ENCODE peak calls at places on chromosomes 11 and 22, in five cellular contexts. Y, X, Z, T and F are unnamed samples.

GRCh38 chr11:18696638-18697225 is 1.8 kb upstream of the TMEM86A start:
- DNase-seq in Y (no peak), T (no peak), Z (no peak), X (no peak), F (no peak)

GRCh38 chr11:120511804-120512726 is 517 bp downstream of the GRIK4 start:
- DNase-seq in Z (no peak), X (no peak), T (no peak), Y (no peak), F (peak; percentile 74)

GRCh38 chr11:9341638-9342137 is 27.3 kb upstream of the TMEM41B start:
- DNase-seq in Y (no peak), X (no peak), Z (no peak), T (no peak), F (no peak)

GRCh38 chr11:58395581-58395980 is 11.1 kb downstream of the OR5B3 start:
- DNase-seq in T (no peak), X (no peak), Z (no peak), Y (no peak), F (no peak)

GRCh38 chr11:13680501-13681264 is 12.2 kb downstream of the FAR1 start:
- DNase-seq in X (peak; percentile 74), Z (peak; percentile 4), T (no peak), Y (no peak), F (no peak)

GRCh38 chr11:122159173-122159701 is 43.2 kb upstream of the BLID start:
- DNase-seq in Y (no peak), X (no peak), T (no peak), Z (no peak), F (no peak)

GRCh38 chr11:70760416-70761020 is 362.2 kb downstream of the CTTN start:
- DNase-seq in Z (no peak), X (no peak), T (no peak), Y (no peak), F (no peak)

GRCh38 chr11:71198141-71198822 is 54.1 kb downstream of the SHANK2 start:
- DNase-seq in Y (no peak), X (no peak), T (no peak), Z (no peak), F (no peak)

GRCh38 chr11:36391062-36391461 is 95.0 kb downstream of the PRR5L start:
- DNase-seq in Z (no peak), Y (no peak), X (peak; percentile 67), T (no peak), F (no peak)

GRCh38 chr11:47056261-47056915 is 119.8 kb downstream of the CSTPP1 start:
- DNase-seq in Y (no peak), X (no peak), T (no peak), Z (peak; percentile 84), F (no peak)

GRCh38 chr11:120079750-120080610 is 57.9 kb downstream of the TRIM29 start:
- DNase-seq in Y (no peak), Z (peak; percentile 21), X (no peak), T (no peak), F (no peak)

GRCh38 chr11:69637956-69638871 is 2.7 kb upstream of the CCND1 start:
- DNase-seq in T (no peak), Z (no peak), X (peak; percentile 18), Y (no peak), F (no peak)

GRCh38 chr11:118530180-118530682 is 761 bp upstream of the TMEM25 start:
- DNase-seq in Z (no peak), Y (no peak), T (no peak), X (no peak), F (no peak)

GRCh38 chr11:115869131-115869530 is 364.9 kb upstream of the CADM1 start:
- DNase-seq in Z (no peak), T (no peak), X (no peak), Y (no peak), F (no peak)

GRCh38 chr11:44207292-44207691 is 102.6 kb downstream of the ALX4 start:
- DNase-seq in T (no peak), Y (no peak), X (no peak), Z (no peak), F (no peak)

GRCh38 chr11:112665291-112665690 is 295.9 kb upstream of the NCAM1 start:
- DNase-seq in Z (no peak), X (no peak), Y (peak; percentile 45), T (no peak), F (no peak)

GRCh38 chr11:72081184-72081644 is 564 bp downstream of the LRRC51 start:
- DNase-seq in T (no peak), Z (no peak), Y (no peak), X (no peak), F (no peak)

GRCh38 chr11:9852465-9852864 is 188.6 kb downstream of the SWAP70 start:
- DNase-seq in T (no peak), X (no peak), Z (no peak), Y (no peak), F (no peak)

GRCh38 chr22:46256358-46256958 is 6.4 kb upstream of the CDPF1 start:
- DNase-seq in Z (peak; percentile 36), Y (no peak), X (no peak), T (no peak), F (no peak)

GRCh38 chr22:35380537-35381423 is at the start of gene HMOX1:
- DNase-seq in Y (peak; percentile 98), T (peak; percentile 78), X (peak; percentile 78), Z (no peak), F (peak; percentile 95)

GRCh38 chr22:17692841-17693240 is 54.3 kb downstream of the BCL2L13 start:
- DNase-seq in X (no peak), T (no peak), Z (no peak), Y (no peak), F (no peak)

GRCh38 chr11:19666951-19667350 is 45.7 kb upstream of the NAV2 start:
- DNase-seq in T (no peak), Z (no peak), Y (no peak), X (no peak), F (no peak)

GRCh38 chr22:42711895-42712837 is 8.5 kb downstream of the A4GALT start:
- DNase-seq in Y (no peak), Z (no peak), X (no peak), T (no peak), F (no peak)

GRCh38 chr11:93038521-93038920 is 69.1 kb downstream of the MTNR1B start:
- DNase-seq in T (no peak), X (no peak), Y (no peak), Z (no peak), F (no peak)

GRCh38 chr11:8110396-8110795 is 29.4 kb downstream of the TUB start:
- DNase-seq in X (no peak), T (no peak), Z (no peak), Y (peak; percentile 47), F (no peak)

GRCh38 chr22:36807627-36808026 is 9.2 kb downstream of the PVALB start:
- DNase-seq in T (no peak), Y (no peak), Z (no peak), X (no peak), F (no peak)

GRCh38 chr11:63906087-63906486 is 10.9 kb downstream of the RCOR2 start:
- DNase-seq in Z (no peak), Y (no peak), X (no peak), T (no peak), F (no peak)

GRCh38 chr11:45264839-45265515 is 21.2 kb downstream of the SYT13 start:
- DNase-seq in Z (peak; percentile 1), X (no peak), T (no peak), Y (no peak), F (no peak)

DNA sequence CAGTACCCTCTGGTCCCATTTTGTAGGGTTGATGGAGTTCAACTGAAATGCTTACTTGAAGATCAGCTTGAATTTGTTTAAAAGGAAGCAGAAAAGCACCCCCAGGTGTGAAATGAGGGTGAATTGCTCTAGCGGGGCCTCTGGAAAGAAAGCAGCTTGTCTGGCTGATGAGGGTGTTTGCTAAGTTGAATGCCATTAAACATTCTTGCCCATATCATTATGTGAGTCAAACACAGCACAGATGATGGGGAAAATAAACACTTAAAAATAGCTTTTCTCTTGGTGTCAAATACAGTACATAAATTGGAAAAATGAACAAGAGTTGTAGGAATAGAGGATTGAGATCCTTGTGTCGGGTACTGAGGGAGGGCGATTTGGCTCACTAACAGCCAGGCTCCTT is 280.2 kb downstream of the RAB38 start:
- DNase-seq in Y (no peak), T (no peak), X (no peak), Z (no peak), F (no peak)
- TF ChIP-seq POLR2AphosphoS5 in Y (no peak), T (no peak), X (no peak), Z (no peak), F (no peak)

GRCh38 chr11:12064136-12064953 is 46.0 kb upstream of the MICAL2 start:
- DNase-seq in Z (no peak), X (peak; percentile 12), Y (no peak), T (no peak), F (peak; percentile 24)

GRCh38 chr11:12064954-12065280 is 45.5 kb upstream of the MICAL2 start:
- DNase-seq in Z (no peak), X (no peak), Y (no peak), T (no peak), F (no peak)

GRCh38 chr11:12066056-12066798 is 44.2 kb upstream of the MICAL2 start:
- DNase-seq in Z (peak; percentile 61), X (no peak), Y (no peak), T (no peak), F (peak; percentile 70)

GRCh38 chr11:12069053-12069676 is 41.2 kb upstream of the MICAL2 start:
- DNase-seq in Y (no peak), Z (peak; percentile 47), T (no peak), X (no peak), F (peak; percentile 54)

GRCh38 chr11:12066799-12067508 is 43.4 kb upstream of the MICAL2 start:
- DNase-seq in Z (no peak), X (peak; percentile 86), T (no peak), Y (no peak), F (peak; percentile 80)
- TF ChIP-seq POLR2AphosphoS5 in Z (no peak), X (peak; percentile 32), T (no peak), Y (peak; percentile 63), F (peak; percentile 30)

GRCh38 chr11:37718431-37718999 is 1120.5 kb upstream of the RAG2 start:
- DNase-seq in Y (no peak), T (no peak), X (no peak), Z (no peak), F (no peak)
- TF ChIP-seq POLR2AphosphoS5 in Y (no peak), T (no peak), X (no peak), Z (no peak), F (no peak)

DNA sequence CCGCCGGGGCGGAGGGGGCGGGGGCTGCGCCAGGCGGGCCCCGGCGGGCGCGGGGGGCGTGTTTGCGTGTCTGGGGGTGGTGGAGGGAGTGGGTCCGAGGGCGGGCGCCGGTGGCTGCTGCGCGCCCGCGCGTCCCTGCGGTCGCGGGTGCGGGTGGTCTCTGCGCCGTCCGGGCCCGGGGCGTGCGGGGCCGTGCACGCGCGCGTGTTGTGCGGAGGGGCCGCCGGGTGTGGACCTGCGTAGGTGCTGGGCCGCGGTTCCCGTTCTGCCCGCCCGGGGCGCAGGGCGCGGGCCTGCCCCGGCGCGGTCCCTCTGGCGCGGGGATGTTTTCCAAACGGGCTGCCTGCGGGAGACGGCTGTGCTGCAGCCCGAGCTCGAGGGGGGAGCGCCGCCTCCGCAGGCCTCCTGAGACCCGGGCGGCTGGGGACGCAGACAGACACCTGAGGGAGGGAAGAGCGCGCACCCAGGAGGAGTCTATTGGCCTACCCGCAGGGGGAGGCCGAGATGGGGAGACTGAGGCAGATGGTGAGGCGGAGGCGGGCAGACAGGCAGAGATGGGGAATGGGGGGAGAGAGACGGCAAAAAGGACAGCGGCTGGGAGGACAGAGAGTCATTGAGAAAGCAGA is 442 bp downstream of the PELI3 start:
- DNase-seq in X (no peak), Z (peak; percentile 51), T (no peak), Y (no peak), F (no peak)
- TF ChIP-seq POLR2AphosphoS5 in X (no peak), Z (no peak), T (no peak), Y (no peak), F (no peak)